ENCODE peak calls at places on chromosome 3, in five cellular contexts. C is OCI-LY7; X is HT-29; P is CD4-positive, CD25-positive, alpha-beta regulatory T cell; Z is NCI-H1092 treated with DMSO at 0.1 percent for 48 hours. F is an unnamed sample.

GRCh38 chr3:134029734-134030381 is at the start of gene SLCO2A1:
- DNase-seq in Z (peak), C (no peak), X (no peak), P (no peak), F (no peak)

GRCh38 chr3:133208184-133208583 is 170.0 kb downstream of the TMEM108 start:
- DNase-seq in P (no peak), C (peak), X (peak), Z (peak), F (no peak)

GRCh38 chr3:186094696-186095095 is 14.2 kb downstream of the ETV5 start:
- DNase-seq in X (no peak), C (no peak), P (no peak), Z (no peak), F (no peak)

GRCh38 chr3:42590989-42591756 is 513 bp downstream of the SS18L2 start:
- DNase-seq in Z (no peak), P (no peak), X (peak), C (peak), F (no peak)

GRCh38 chr3:65118912-65119499 is 431.2 kb upstream of the ADAMTS9 start:
- DNase-seq in X (no peak), P (no peak), Z (no peak), C (no peak), F (no peak)

GRCh38 chr3:66490214-66490613 is 10.6 kb downstream of the LRIG1 start:
- DNase-seq in C (peak), P (no peak), X (no peak), Z (no peak), F (peak)

GRCh38 chr3:55189359-55189801 is 261.5 kb upstream of the LRTM1 start:
- DNase-seq in Z (no peak), C (no peak), P (no peak), X (no peak), F (no peak)

GRCh38 chr3:50336452-50337174 is 4.0 kb downstream of the RASSF1 start:
- DNase-seq in X (peak), C (no peak), P (no peak), Z (peak), F (peak)

GRCh38 chr3:159922861-159923312 is 65.7 kb upstream of the IL12A start:
- DNase-seq in Z (no peak), P (no peak), X (no peak), C (peak), F (no peak)

GRCh38 chr3:45486926-45487325 is 98.5 kb downstream of the LARS2 start:
- DNase-seq in C (no peak), P (no peak), X (no peak), Z (no peak), F (no peak)

GRCh38 chr3:116059421-116060096 is 385.7 kb downstream of the LSAMP start:
- DNase-seq in C (no peak), X (peak), Z (no peak), P (no peak), F (no peak)

GRCh38 chr3:190432216-190432615 is 17.5 kb downstream of the TMEM207 start:
- DNase-seq in P (no peak), X (no peak), C (no peak), Z (no peak), F (no peak)

GRCh38 chr3:24494616-24495333 is at the start of gene THRB:
- DNase-seq in C (no peak), X (peak), Z (peak), P (no peak), F (no peak)

GRCh38 chr3:17479681-17480405 is 262.6 kb downstream of the TBC1D5 start:
- DNase-seq in C (no peak), P (no peak), Z (no peak), X (no peak), F (no peak)

GRCh38 chr3:197224034-197224444 is 74.4 kb downstream of the DLG1 start:
- DNase-seq in X (peak), C (peak), Z (peak), P (no peak), F (peak)

GRCh38 chr3:107962946-107963345 is 127.9 kb downstream of the CD47 start:
- DNase-seq in Z (no peak), P (no peak), C (no peak), X (peak), F (no peak)

GRCh38 chr3:9396301-9396631 is 1.1 kb upstream of the SETD5 start:
- DNase-seq in P (peak), X (peak), C (peak), Z (peak), F (peak)

GRCh38 chr3:171132873-171133272 is 106.4 kb upstream of the SLC2A2 start:
- DNase-seq in P (no peak), C (no peak), Z (no peak), X (no peak), F (no peak)

GRCh38 chr3:53501203-53501602 is 6.8 kb downstream of the CACNA1D start:
- DNase-seq in C (no peak), Z (no peak), X (no peak), P (no peak), F (no peak)

GRCh38 chr3:102114264-102114979 is 265.1 kb downstream of the NFKBIZ start:
- DNase-seq in X (no peak), P (no peak), C (no peak), Z (no peak), F (no peak)

GRCh38 chr3:30500666-30501399 is 105.6 kb upstream of the TGFBR2 start:
- DNase-seq in C (no peak), P (no peak), Z (no peak), X (no peak), F (no peak)

GRCh38 chr3:145190138-145190537 is 970.8 kb downstream of the PLOD2 start:
- DNase-seq in C (no peak), Z (no peak), X (no peak), P (no peak), F (no peak)

GRCh38 chr3:17687585-17687984 is 54.8 kb downstream of the TBC1D5 start:
- DNase-seq in P (no peak), X (no peak), Z (no peak), C (no peak), F (no peak)

GRCh38 chr3:61562042-61562809 is 855 bp downstream of the PTPRG start:
- DNase-seq in P (no peak), Z (peak), C (no peak), X (no peak), F (no peak)